ENCODE peak calls at places on chromosomes 3 and 15, in eight cellular contexts. Z is astrocyte of the spinal cord, L is sigmoid colon, C is WERI-Rb-1, U is neural crest cell, R is MM.1S, Y is body of pancreas, B is mucosa of descending colon. S is an unnamed sample.

GRCh38 chr15:39140060-39140604 is 440.7 kb upstream of the THBS1 start:
- DNase-seq in Z (peak; percentile 93), L (no peak), C (no peak), U (no peak), R (no peak), Y (no peak), B (no peak), S (peak; percentile 97)

GRCh38 chr3:14811733-14812132 is 7.0 kb upstream of the FGD5 start:
- DNase-seq in Z (no peak), L (no peak), C (no peak), U (no peak), R (no peak), Y (no peak), B (no peak), S (no peak)

GRCh38 chr15:81914333-81914732 is 131.5 kb downstream of the MEX3B start:
- DNase-seq in Z (no peak), L (no peak), C (no peak), U (no peak), R (no peak), Y (no peak), B (no peak), S (no peak)

GRCh38 chr3:138646527-138646926 is 38.0 kb downstream of the FAIM start:
- DNase-seq in Z (no peak), L (no peak), C (no peak), U (no peak), R (no peak), Y (no peak), B (no peak), S (no peak)

GRCh38 chr3:9248232-9249191 is 934 bp downstream of the SRGAP3 start:
- DNase-seq in Z (no peak), L (no peak), C (peak; percentile 34), U (peak; percentile 18), R (no peak), Y (no peak), B (peak; percentile 28), S (no peak)

GRCh38 chr3:146274833-146275232 is 23.9 kb upstream of the PLSCR4 start:
- DNase-seq in Z (peak; percentile 83), L (no peak), C (no peak), U (no peak), R (no peak), Y (no peak), B (no peak), S (peak; percentile 82)

GRCh38 chr15:88223099-88223498 is 33.4 kb downstream of the NTRK3 start:
- DNase-seq in Z (no peak), L (no peak), C (no peak), U (no peak), R (no peak), Y (no peak), B (no peak), S (no peak)

GRCh38 chr15:50137330-50137761 is 18.3 kb upstream of the ATP8B4 start:
- DNase-seq in Z (peak; percentile 93), L (no peak), C (no peak), U (no peak), R (no peak), Y (no peak), B (no peak), S (peak; percentile 84)

DNA sequence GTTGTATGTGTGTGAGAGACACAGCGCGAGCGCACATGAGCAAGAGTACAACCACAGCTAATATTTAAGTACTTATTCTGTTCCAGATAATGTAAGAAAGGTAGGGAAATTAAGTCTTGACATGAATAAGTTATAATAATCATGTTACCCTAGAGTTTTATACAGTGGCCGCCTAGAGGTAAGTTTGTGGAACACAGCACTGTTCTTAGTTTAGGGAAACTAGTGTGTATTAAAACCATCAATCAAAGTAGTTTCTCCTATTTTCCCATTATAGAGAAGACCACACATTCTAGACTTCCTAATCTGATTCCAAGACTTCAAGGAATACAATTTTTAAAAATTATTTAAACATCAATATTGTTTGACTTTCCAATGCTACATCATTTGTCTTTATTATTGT is 9.5 kb downstream of the ALDH1A2 start:
- DNase-seq in Z (no peak), L (no peak), C (no peak), U (no peak), R (no peak), Y (no peak), B (no peak), S (no peak)
- TF ChIP-seq CTCF in Z (peak; percentile 28), L (no peak), C (no peak), U (peak; percentile 47), R (no peak), Y (no peak), B (no peak), S (no peak)

GRCh38 chr15:78438595-78439285 is 724 bp downstream of the IREB2 start:
- DNase-seq in Z (peak; percentile 36), L (no peak), C (peak; percentile 33), U (peak; percentile 40), R (peak; percentile 49), Y (peak; percentile 10), B (peak; percentile 50), S (no peak)
- TF ChIP-seq CTCF in Z (peak; percentile 50), L (no peak), C (peak; percentile 15), U (peak; percentile 45), R (peak; percentile 25), Y (no peak), B (no peak), S (peak; percentile 46)

DNA sequence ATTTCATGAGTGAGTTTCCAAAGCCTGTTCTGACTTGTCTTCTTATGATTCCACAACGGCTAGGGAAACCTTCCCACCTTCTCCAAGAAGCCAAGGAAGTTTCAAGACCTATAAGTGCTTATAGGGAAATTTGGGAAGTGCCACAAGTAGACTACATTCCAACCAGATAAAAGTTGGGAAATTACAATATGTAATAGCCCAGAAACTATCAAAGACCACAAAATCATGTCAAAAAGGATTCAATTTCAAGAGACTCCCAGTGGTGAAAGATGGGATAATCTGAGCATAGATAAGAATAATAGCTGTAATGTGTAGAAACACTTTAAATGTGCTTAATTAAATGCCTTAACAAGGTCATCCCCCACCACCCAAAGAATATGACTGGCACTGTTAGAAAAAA is 169.2 kb upstream of the SLC2A2 start:
- DNase-seq in Z (no peak), L (no peak), C (no peak), U (no peak), R (no peak), Y (no peak), B (no peak), S (no peak)
- TF ChIP-seq CTCF in Z (no peak), L (no peak), C (no peak), U (peak; percentile 46), R (peak; percentile 12), Y (no peak), B (no peak), S (no peak)

DNA sequence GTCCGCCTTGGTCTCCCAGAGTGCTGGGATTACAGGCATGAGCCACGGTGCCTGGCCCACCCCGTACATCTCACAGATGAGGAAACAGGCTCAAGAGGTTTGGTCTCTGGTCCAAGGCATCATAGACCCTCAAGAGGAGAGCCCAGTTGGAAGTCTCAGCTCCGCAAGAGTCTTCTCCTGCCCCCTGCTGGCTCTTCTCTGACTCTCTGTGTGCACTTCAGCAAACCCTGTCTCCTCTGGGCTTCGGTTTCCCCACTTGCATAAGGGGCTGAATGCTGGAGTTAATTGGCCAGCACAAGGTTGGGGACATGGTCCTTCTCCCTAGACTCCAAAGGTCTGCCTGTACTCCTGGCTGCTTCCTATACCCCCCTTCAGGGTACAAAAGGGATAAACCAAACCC is 3.9 kb downstream of the MST1R start:
- DNase-seq in Z (no peak), L (no peak), C (peak; percentile 63), U (peak; percentile 38), R (no peak), Y (no peak), B (peak; percentile 35), S (no peak)
- TF ChIP-seq CTCF in Z (peak; percentile 47), L (no peak), C (peak; percentile 83), U (no peak), R (peak; percentile 12), Y (no peak), B (no peak), S (no peak)

GRCh38 chr3:16604887-16605602 is at the start of gene DAZL:
- DNase-seq in Z (no peak), L (no peak), C (no peak), U (no peak), R (no peak), Y (no peak), B (no peak), S (no peak)

GRCh38 chr3:16601539-16602005 is 3.7 kb downstream of the DAZL start:
- DNase-seq in Z (no peak), L (no peak), C (no peak), U (no peak), R (no peak), Y (no peak), B (no peak), S (no peak)

GRCh38 chr3:16605966-16606365 is 743 bp upstream of the DAZL start:
- DNase-seq in Z (no peak), L (no peak), C (no peak), U (no peak), R (no peak), Y (no peak), B (no peak), S (no peak)

GRCh38 chr3:16606398-16606797 is 1.2 kb upstream of the DAZL start:
- DNase-seq in Z (peak; percentile 9), L (no peak), C (no peak), U (no peak), R (no peak), Y (no peak), B (no peak), S (no peak)

DNA sequence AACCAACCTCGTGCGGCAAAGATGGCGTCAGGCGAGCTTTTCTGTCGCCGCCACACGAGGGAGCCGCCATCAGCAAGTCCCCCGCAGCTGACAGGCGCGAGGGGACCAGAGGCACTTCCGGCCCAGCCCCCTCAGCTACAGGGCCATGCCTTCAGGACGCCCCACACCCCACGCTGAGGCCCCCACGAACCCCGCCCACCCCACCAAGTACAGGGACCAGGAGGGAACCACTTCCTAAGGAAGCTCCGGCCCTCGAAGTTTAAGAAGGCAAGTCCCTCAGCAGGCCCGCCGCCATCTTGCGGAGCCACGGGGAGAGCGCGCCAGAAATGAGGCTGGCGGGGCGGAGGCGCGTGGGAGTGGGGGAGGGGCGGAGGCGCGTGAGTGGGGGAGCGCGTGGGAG is 790 bp downstream of the DAZL start:
- DNase-seq in Z (no peak), L (peak; percentile 55), C (no peak), U (no peak), R (no peak), Y (no peak), B (no peak), S (no peak)
- TF ChIP-seq CTCF in Z (no peak), L (no peak), C (peak; percentile 4), U (no peak), R (no peak), Y (no peak), B (no peak), S (no peak)

S was measured in AG04449.